ENCODE peak calls at places on chromosome 11, in four cellular contexts. C is hepatocyte; R is GM12865; G is stimulated activated effector memory CD8-positive, alpha-beta T cell treated with anti-CD3 and anti-CD28 coated beads, Interleukin-12 subunit alpha, Interleukin-12 subunit beta, amount 100 ng/mL, for 72 hours. Z is an unnamed sample.

GRCh38 chr11:125425601-125426000 is 70.5 kb downstream of the FEZ1 start:
- DNase-seq in C (no peak), G (no peak), R (no peak), Z (no peak)

GRCh38 chr11:35590412-35590811 is 27.8 kb upstream of the FJX1 start:
- DNase-seq in R (no peak), G (no peak), C (no peak), Z (peak)

GRCh38 chr11:133921513-133921912 is 35.3 kb downstream of the IGSF9B start:
- DNase-seq in C (no peak), R (no peak), G (no peak), Z (no peak)

GRCh38 chr11:73195191-73196007 is 22.7 kb upstream of the P2RY2 start:
- DNase-seq in G (no peak), R (no peak), C (peak), Z (peak)

GRCh38 chr11:62796281-62796680 is 4.5 kb upstream of the TMEM223 start:
- DNase-seq in G (no peak), R (no peak), C (no peak), Z (no peak)

GRCh38 chr11:420054-420910 is 5.5 kb upstream of the SIGIRR start:
- DNase-seq in G (peak), C (no peak), R (no peak), Z (no peak)

GRCh38 chr11:18641677-18642076 is 7.5 kb upstream of the SPTY2D1 start:
- DNase-seq in C (no peak), G (no peak), R (no peak), Z (no peak)

GRCh38 chr11:76781861-76782500 is 1.2 kb upstream of the TSKU start:
- DNase-seq in G (no peak), C (no peak), R (no peak), Z (no peak)

GRCh38 chr11:2788751-2789140 is 89.0 kb upstream of the KCNQ1OT1 start:
- DNase-seq in G (no peak), C (no peak), R (no peak), Z (no peak)

GRCh38 chr11:90135016-90135415 is 553 bp downstream of the NAALAD2 start:
- DNase-seq in G (no peak), R (no peak), C (peak), Z (no peak)

GRCh38 chr11:93032580-93032979 is 63.1 kb downstream of the MTNR1B start:
- DNase-seq in C (no peak), R (no peak), G (no peak), Z (no peak)

GRCh38 chr11:108592591-108593213 is 866 bp downstream of the EXPH5 start:
- DNase-seq in C (peak), R (peak), G (peak), Z (peak)

GRCh38 chr11:68750197-68750987 is 928 bp downstream of the TESMIN start:
- DNase-seq in R (no peak), G (peak), C (peak), Z (no peak)

GRCh38 chr11:14359573-14360031 is 619 bp upstream of the RRAS2 start:
- DNase-seq in G (no peak), R (no peak), C (no peak), Z (peak)

GRCh38 chr11:3381794-3382193 is 2.8 kb upstream of the ZNF195 start:
- DNase-seq in C (no peak), R (no peak), G (no peak), Z (no peak)

GRCh38 chr11:2929880-2930704 is 872 bp upstream of the PHLDA2 start:
- DNase-seq in R (peak), G (peak), C (peak), Z (peak)

GRCh38 chr11:57426754-57427691 is at the start of gene SLC43A3:
- DNase-seq in R (peak), G (peak), C (peak), Z (peak)

GRCh38 chr11:61298663-61299244 is 3.6 kb upstream of the VWCE start:
- DNase-seq in R (no peak), C (peak), G (no peak), Z (no peak)

GRCh38 chr11:68950268-68950667 is 30.5 kb downstream of the MRGPRD start:
- DNase-seq in C (no peak), G (no peak), R (peak), Z (no peak)

GRCh38 chr11:118552341-118552740 is 13.4 kb downstream of the IFT46 start:
- DNase-seq in G (no peak), R (no peak), C (no peak), Z (no peak)

GRCh38 chr11:130652671-130653335 is 204.4 kb downstream of the ADAMTS15 start:
- DNase-seq in R (peak), G (no peak), C (peak), Z (no peak)

GRCh38 chr11:110314366-110315095 is 18.1 kb upstream of the RDX start:
- DNase-seq in C (no peak), R (no peak), G (no peak), Z (no peak)

GRCh38 chr11:103910721-103911120 is 125.7 kb upstream of the DDI1 start:
- DNase-seq in R (no peak), G (no peak), C (no peak), Z (no peak)